ENCODE peak calls at places on chromosomes 1 and 21, in eight cellular contexts. C, S, R, Q, L, A, X and J are unnamed samples.

GRCh38 chr1:162230096-162230495 is 146.6 kb downstream of the SPATA46 start:
- DNase-seq in L (peak), A (no peak), C (peak), Q (peak), R (peak), X (peak), S (peak), J (no peak)

GRCh38 chr1:115461526-115461925 is 123.5 kb upstream of the NGF start:
- DNase-seq in X (no peak), Q (no peak), R (no peak), A (no peak), S (no peak), L (no peak), C (no peak), J (no peak)

GRCh38 chr21:22438428-22439086 is 1440.3 kb downstream of the NCAM2 start:
- DNase-seq in C (no peak), A (no peak), Q (no peak), L (peak), X (no peak), S (no peak), R (no peak), J (no peak)

GRCh38 chr1:23483327-23484252 is at the start of gene ASAP3:
- DNase-seq in R (peak), S (peak), L (peak), X (peak), A (peak), C (peak), Q (peak), J (no peak)

GRCh38 chr1:1230656-1231399 is 973 bp downstream of the SDF4 start:
- DNase-seq in Q (peak), C (peak), A (no peak), L (no peak), S (peak), X (no peak), R (no peak), J (peak)

GRCh38 chr1:230540416-230540815 is 101.9 kb upstream of the COG2 start:
- DNase-seq in A (no peak), R (no peak), X (no peak), S (no peak), C (no peak), L (no peak), Q (no peak), J (no peak)

GRCh38 chr1:173474097-173474779 is 2.9 kb upstream of the PRDX6 start:
- DNase-seq in Q (no peak), C (peak), R (no peak), X (no peak), A (no peak), S (peak), L (no peak), J (no peak)

GRCh38 chr1:2512862-2513421 is 13.5 kb downstream of the PANK4 start:
- DNase-seq in Q (no peak), A (no peak), X (no peak), R (no peak), L (no peak), C (no peak), S (no peak), J (no peak)

GRCh38 chr1:20255666-20256065 is 35.0 kb upstream of the VWA5B1 start:
- DNase-seq in A (no peak), L (no peak), X (no peak), Q (peak), S (peak), R (no peak), C (peak), J (peak)

DNA sequence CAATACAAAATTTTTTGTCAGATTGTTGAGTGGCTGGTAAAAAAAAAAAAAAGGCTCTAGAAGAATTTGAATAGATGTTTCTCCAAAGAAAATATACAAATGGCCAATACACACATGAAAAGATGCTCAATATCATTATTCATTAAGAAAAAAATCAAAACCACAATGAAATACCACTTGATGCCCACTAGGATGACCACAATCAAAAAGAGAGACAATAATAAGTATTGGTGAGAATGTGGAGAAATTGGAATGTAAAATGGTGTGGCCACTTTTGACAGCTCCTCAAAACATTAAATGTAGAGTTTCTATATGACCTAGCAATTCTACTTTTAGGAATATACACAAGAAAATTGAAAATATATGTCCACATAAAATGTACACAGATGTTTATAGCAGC is 100.0 kb downstream of the CLEC20A start:
- DNase-seq in X (no peak), Q (no peak), R (no peak), S (no peak), L (no peak), A (no peak), C (no peak), J (no peak)
- TF ChIP-seq CTCF in X (no peak), Q (no peak), R (peak), S (peak), L (no peak), A (no peak), C (no peak), J (no peak)

DNA sequence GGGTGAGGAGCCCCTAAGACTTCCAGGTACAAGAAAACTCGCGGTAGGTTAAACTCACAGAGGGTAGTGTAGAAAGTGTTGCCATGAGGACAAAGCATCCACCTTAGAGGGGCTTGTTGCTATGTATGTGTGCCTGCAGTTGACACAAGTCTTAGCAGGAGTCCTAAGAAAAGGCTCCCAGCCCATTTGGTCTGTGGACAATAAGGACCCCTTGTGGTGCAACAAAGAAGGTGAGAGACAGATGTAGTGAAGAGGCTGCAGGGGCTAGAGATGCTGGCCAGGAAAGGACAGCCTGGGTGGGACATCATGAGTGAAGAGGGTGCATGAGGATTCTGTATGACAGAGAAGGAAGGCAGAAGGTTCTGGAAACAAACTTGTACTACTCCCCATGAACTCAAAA is 36.3 kb upstream of the IL10 start:
- DNase-seq in Q (peak), L (peak), R (no peak), X (peak), A (no peak), S (peak), C (peak), J (no peak)
- TF ChIP-seq CTCF in Q (peak), L (peak), R (peak), X (no peak), A (peak), S (peak), C (peak), J (peak)

DNA sequence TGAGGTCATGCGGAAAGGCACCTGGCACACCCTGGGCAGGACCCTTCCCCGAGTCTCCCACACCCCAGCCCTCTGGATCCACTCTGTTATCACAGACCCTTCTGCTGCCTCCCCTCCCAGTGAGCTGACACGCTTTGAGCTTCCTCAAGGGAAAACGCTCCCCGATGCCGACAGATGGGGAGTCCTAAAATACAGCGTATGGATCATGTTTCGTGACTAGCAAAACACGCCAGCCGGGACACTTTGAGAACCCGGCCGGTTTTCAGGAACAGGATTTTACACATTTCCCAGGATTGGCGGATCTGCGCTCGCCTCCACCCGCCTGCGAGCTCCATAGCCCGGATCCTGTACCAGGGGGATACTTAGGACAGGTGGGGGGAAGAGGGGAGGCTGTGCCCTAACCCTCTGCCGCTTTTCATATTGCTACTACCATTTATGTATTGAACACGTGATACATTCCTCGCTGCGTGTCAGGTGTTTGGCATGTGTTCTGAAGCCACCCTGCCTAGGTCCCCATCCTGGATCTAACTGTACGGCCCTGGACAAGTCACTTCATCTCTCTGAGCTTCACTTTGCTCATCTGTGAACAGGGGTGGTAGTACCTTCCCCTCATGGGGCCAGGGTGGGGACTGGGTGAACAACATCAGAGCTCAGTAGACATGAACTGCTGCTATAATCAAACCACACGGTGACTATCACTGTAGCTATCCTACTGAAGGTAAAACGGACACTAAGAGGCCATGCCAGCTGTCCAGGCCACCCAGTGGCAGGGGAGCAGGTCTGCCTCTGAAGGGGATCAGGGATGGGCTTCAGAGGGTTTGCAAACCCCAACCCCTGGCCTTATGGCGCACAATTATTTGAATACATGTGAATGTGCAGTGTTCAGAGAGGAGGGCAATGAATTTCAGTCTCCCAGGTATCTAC is 63.2 kb downstream of the SSBP3 start:
- DNase-seq in C (peak), S (no peak), L (no peak), R (peak), A (no peak), X (no peak), Q (no peak), J (no peak)
- TF ChIP-seq CTCF in C (no peak), S (no peak), L (peak), R (no peak), A (no peak), X (no peak), Q (no peak), J (no peak)

GRCh38 chr1:46034601-46035516 is 97.6 kb downstream of the PIK3R3 start:
- DNase-seq in A (no peak), S (no peak), R (no peak), C (no peak), L (peak), Q (no peak), X (no peak), J (no peak)
- TF ChIP-seq CTCF in A (no peak), S (no peak), R (no peak), C (no peak), L (no peak), Q (no peak), X (no peak), J (no peak)

GRCh38 chr1:90564164-90564563 is 152.9 kb downstream of the BARHL2 start:
- DNase-seq in R (no peak), S (no peak), L (no peak), A (no peak), X (no peak), Q (no peak), C (no peak), J (no peak)

GRCh38 chr1:90558754-90559378 is 158.2 kb downstream of the BARHL2 start:
- DNase-seq in R (no peak), L (no peak), S (no peak), Q (no peak), X (no peak), A (no peak), C (no peak), J (no peak)

GRCh38 chr1:90562892-90563291 is 154.2 kb downstream of the BARHL2 start:
- DNase-seq in R (no peak), L (no peak), X (no peak), A (no peak), C (no peak), S (no peak), Q (no peak), J (no peak)

GRCh38 chr1:90561384-90561783 is 155.7 kb downstream of the BARHL2 start:
- DNase-seq in C (no peak), L (peak), R (no peak), Q (no peak), A (no peak), S (no peak), X (no peak), J (no peak)

DNA sequence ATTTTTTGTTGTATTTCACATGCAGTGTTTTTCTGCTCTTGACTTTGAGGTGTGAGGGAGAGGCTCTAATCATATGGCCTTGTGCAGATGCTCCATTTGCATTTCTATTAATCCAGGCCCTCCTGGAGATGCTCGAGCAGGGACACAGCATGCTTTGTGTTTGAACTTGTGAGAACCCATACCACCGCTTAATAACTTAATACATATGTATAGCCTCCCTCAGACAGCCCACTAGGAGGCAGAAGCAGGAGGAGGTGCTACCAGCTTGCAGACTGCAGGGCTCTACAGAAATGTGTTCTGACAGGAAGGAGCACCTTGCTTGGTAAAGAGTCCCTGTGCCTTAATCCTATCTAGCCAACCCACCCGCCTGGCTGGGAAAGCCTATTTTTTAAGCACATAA is 155.2 kb downstream of the BARHL2 start:
- DNase-seq in L (peak), C (no peak), R (no peak), S (no peak), X (no peak), Q (no peak), A (no peak), J (no peak)
- TF ChIP-seq CTCF in L (peak), C (no peak), R (no peak), S (no peak), X (no peak), Q (no peak), A (no peak), J (no peak)

GRCh38 chr1:117612517-117613248 is 6.8 kb downstream of the TENT5C start:
- DNase-seq in L (no peak), A (no peak), C (peak), X (no peak), R (no peak), S (peak), Q (peak), J (peak)

GRCh38 chr1:117613249-117613968 is 7.6 kb downstream of the TENT5C start:
- DNase-seq in Q (no peak), A (no peak), C (no peak), L (no peak), X (no peak), S (peak), R (no peak), J (peak)

GRCh38 chr1:117611121-117611601 is 5.3 kb downstream of the TENT5C start:
- DNase-seq in A (no peak), C (no peak), X (no peak), L (no peak), S (peak), R (no peak), Q (no peak), J (no peak)

GRCh38 chr1:117610036-117610435 is 4.2 kb downstream of the TENT5C start:
- DNase-seq in A (no peak), S (no peak), C (no peak), Q (no peak), L (no peak), R (no peak), X (no peak), J (no peak)

DNA sequence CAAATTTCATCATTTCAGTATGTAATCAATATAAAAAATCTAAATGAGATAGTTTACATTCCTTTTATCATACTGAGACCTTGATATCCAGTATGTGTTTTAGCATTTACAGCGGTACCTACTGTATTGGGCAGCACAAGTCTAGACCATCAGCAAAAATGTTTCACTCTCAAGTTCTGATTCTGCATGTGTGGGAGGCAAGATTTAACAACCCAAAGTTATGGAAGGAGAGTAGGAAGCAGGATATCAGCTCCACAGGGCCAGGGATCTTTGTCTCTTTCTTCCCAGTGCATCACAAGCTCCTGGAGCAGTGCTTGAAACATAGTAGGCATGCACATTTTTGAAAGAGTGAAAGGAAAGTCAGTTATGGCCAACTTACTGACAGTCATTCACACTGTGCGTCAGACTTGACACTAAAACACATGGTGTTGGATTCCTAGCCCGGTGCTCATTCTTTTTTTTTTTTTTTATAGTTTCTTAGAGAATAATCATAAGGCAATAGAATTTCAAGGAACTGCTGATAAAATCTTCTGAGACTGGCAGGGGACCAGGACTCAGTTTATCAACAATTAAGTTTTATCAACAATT is 6.1 kb downstream of the TENT5C start:
- DNase-seq in C (no peak), L (no peak), Q (no peak), R (no peak), A (no peak), S (peak), X (no peak), J (no peak)
- TF ChIP-seq CTCF in C (no peak), L (no peak), Q (no peak), R (no peak), A (no peak), S (no peak), X (no peak), J (no peak)

DNA sequence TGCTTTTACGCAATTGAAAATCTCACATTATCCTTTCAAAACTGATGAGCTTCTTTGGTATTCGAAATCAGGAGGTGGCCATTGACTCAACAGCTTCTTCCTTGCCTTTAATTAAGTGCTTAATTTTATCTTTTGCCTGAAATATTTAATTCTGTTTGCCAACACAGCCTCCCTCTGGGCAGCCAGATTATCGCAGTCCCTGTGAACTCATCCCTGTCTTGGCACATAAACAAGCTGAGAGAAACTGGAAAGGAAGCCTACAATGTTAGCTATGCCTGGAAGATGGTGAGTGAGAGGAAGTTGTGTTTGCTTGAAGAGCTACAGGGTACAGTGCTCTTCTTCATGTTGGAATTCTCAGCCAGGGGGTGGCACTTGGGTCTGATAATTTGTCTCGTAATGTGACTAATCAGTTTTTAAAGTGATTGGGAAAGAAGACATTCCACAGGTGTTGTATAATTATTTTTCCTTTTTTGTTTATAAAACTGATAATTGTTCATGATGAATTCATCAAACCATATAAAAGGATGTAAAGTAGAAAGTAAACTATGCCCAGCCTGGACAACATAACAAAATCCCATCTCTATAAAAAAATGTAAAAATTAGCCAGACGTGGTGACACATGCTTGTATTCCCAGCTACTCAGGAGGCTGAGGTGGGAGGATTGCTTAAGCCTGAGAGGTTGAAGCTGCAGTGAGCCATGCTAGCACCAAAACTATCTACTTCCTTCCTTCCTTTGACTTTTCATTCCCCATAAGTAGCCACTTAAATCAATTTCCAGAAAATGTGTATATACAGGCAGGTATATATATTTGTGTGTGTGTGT is 90.1 kb upstream of the RAVER2 start:
- DNase-seq in S (peak), C (peak), L (no peak), X (no peak), A (no peak), Q (no peak), R (no peak), J (peak)
- TF ChIP-seq CTCF in S (peak), C (peak), L (peak), X (no peak), A (no peak), Q (no peak), R (no peak), J (peak)

GRCh38 chr1:117707371-117707770 is 101.5 kb downstream of the TENT5C start:
- DNase-seq in C (no peak), L (no peak), X (no peak), Q (no peak), S (no peak), A (no peak), R (no peak), J (no peak)

GRCh38 chr1:117712598-117712997 is 106.8 kb downstream of the TENT5C start:
- DNase-seq in A (no peak), S (no peak), L (no peak), C (no peak), Q (no peak), R (no peak), X (no peak), J (no peak)

GRCh38 chr1:117709398-117709797 is 103.5 kb downstream of the TENT5C start:
- DNase-seq in S (no peak), A (no peak), R (no peak), L (no peak), C (no peak), Q (no peak), X (no peak), J (no peak)

GRCh38 chr1:117708323-117709288 is 102.8 kb downstream of the TENT5C start:
- DNase-seq in C (no peak), Q (no peak), X (no peak), S (no peak), L (peak), R (no peak), A (no peak), J (no peak)

DNA sequence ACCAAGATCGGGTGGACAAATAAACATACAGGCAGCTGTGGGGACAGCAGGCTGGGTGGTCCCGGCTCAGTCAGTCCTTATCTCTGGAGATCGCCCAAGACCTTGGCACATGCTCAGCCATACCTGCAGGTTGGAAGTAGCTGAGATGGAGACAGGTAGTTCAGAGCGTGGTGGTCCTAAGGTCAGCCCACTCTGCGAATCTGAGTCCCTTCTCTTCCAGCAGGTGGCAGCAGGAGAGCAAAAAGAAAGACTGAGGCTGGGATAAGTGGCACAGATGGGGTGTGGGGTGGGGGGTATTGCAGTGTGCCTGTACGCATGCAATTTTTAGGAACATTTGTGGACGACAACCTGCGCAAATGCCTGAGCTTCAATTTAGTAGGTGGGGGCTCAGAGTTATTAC is 104.9 kb downstream of the TENT5C start:
- DNase-seq in C (peak), R (no peak), L (peak), S (no peak), X (no peak), A (no peak), Q (no peak), J (no peak)
- TF ChIP-seq CTCF in C (peak), R (no peak), L (peak), S (peak), X (no peak), A (no peak), Q (peak), J (peak)